ENCODE peak calls at places on chromosomes 11 and 22, in four cellular contexts. One of them, this sample, is unnamed.
A peak's percentile ranks its signal among the peaks of the same experiment; 100 is the strongest.

GRCh38 chr11:122690292-122690691 is 34.8 kb downstream of the UBASH3B start:
- DNase-seq in H1: no peak
- DNase-seq in HepG2: no peak
- DNase-seq in GM12878: no peak
- DNase-seq in this sample: no peak

GRCh38 chr11:88357323-88358039 is 19.9 kb upstream of the CTSC start:
- DNase-seq in H1: no peak
- DNase-seq in HepG2: no peak
- DNase-seq in GM12878: peak; percentile 79
- DNase-seq in this sample: peak; percentile 29

GRCh38 chr11:330307-330693 is 9.6 kb upstream of the IFITM3 start:
- DNase-seq in H1: no peak
- DNase-seq in HepG2: no peak
- DNase-seq in GM12878: no peak
- DNase-seq in this sample: no peak

GRCh38 chr11:57417056-57417455 is 9.9 kb downstream of the SLC43A3 start:
- DNase-seq in H1: no peak
- DNase-seq in HepG2: no peak
- DNase-seq in GM12878: no peak
- DNase-seq in this sample: no peak

GRCh38 chr11:57491371-57492061 is 24.0 kb downstream of the SLC43A1 start:
- DNase-seq in H1: no peak
- DNase-seq in HepG2: peak; percentile 38
- DNase-seq in GM12878: no peak
- DNase-seq in this sample: peak; percentile 71

GRCh38 chr11:44943696-44944095 is 7.0 kb downstream of the TP53I11 start:
- DNase-seq in H1: no peak
- DNase-seq in HepG2: no peak
- DNase-seq in GM12878: no peak
- DNase-seq in this sample: no peak

GRCh38 chr11:36012410-36012809 is 68.5 kb downstream of the LDLRAD3 start:
- DNase-seq in H1: no peak
- DNase-seq in HepG2: no peak
- DNase-seq in GM12878: no peak
- DNase-seq in this sample: no peak

GRCh38 chr11:15955595-15955994 is 400.8 kb downstream of the SOX6 start:
- DNase-seq in H1: no peak
- DNase-seq in HepG2: no peak
- DNase-seq in GM12878: no peak
- DNase-seq in this sample: no peak

GRCh38 chr11:35588627-35589026 is 29.6 kb upstream of the FJX1 start:
- DNase-seq in H1: no peak
- DNase-seq in HepG2: no peak
- DNase-seq in GM12878: no peak
- DNase-seq in this sample: no peak

GRCh38 chr22:42134033-42135020 is 3.7 kb upstream of the CYP2D6 start:
- DNase-seq in H1: no peak
- DNase-seq in HepG2: no peak
- DNase-seq in GM12878: no peak
- DNase-seq in this sample: no peak

GRCh38 chr22:24169439-24170058 is 11.7 kb upstream of the SUSD2 start:
- DNase-seq in H1: no peak
- DNase-seq in HepG2: no peak
- DNase-seq in GM12878: no peak
- DNase-seq in this sample: no peak

GRCh38 chr11:9347100-9347499 is 32.7 kb upstream of the TMEM41B start:
- DNase-seq in H1: no peak
- DNase-seq in HepG2: no peak
- DNase-seq in GM12878: no peak
- DNase-seq in this sample: peak; percentile 20

GRCh38 chr22:27919943-27920755 is 1.1 kb upstream of the PITPNB start:
- DNase-seq in H1: no peak
- DNase-seq in HepG2: peak; percentile 55
- DNase-seq in GM12878: no peak
- DNase-seq in this sample: no peak

GRCh38 chr11:88421530-88421929 is 84.0 kb upstream of the CTSC start:
- DNase-seq in H1: no peak
- DNase-seq in HepG2: no peak
- DNase-seq in GM12878: peak; percentile 31
- DNase-seq in this sample: peak; percentile 57

GRCh38 chr11:29093416-29093815 is 923.4 kb downstream of the KCNA4 start:
- DNase-seq in H1: no peak
- DNase-seq in HepG2: peak; percentile 2
- DNase-seq in GM12878: no peak
- DNase-seq in this sample: no peak

GRCh38 chr11:128616158-128616557 is 28.8 kb upstream of the ETS1 start:
- DNase-seq in H1: no peak
- DNase-seq in HepG2: no peak
- DNase-seq in GM12878: no peak
- DNase-seq in this sample: no peak

GRCh38 chr11:63146586-63146985 is 2.6 kb upstream of the SLC22A24 start:
- DNase-seq in H1: no peak
- DNase-seq in HepG2: no peak
- DNase-seq in GM12878: no peak
- DNase-seq in this sample: no peak

GRCh38 chr22:23182289-23183106 is 2.2 kb downstream of the BCR start:
- DNase-seq in H1: no peak
- DNase-seq in HepG2: no peak
- DNase-seq in GM12878: peak; percentile 32
- DNase-seq in this sample: peak; percentile 88

GRCh38 chr11:31903225-31904074 is 92.3 kb upstream of the PAX6 start:
- DNase-seq in H1: no peak
- DNase-seq in HepG2: no peak
- DNase-seq in GM12878: no peak
- DNase-seq in this sample: no peak

GRCh38 chr11:33735426-33736147 is 636 bp downstream of the CD59 start:
- DNase-seq in H1: no peak
- DNase-seq in HepG2: peak; percentile 34
- DNase-seq in GM12878: peak; percentile 37
- DNase-seq in this sample: peak; percentile 52

GRCh38 chr11:32852142-32852541 is 22.4 kb downstream of the PRRG4 start:
- DNase-seq in H1: no peak
- DNase-seq in HepG2: no peak
- DNase-seq in GM12878: no peak
- DNase-seq in this sample: no peak

GRCh38 chr22:30890689-30891442 is 77.7 kb downstream of the MORC2 start:
- DNase-seq in H1: no peak
- DNase-seq in HepG2: no peak
- DNase-seq in GM12878: no peak
- DNase-seq in this sample: peak; percentile 43

GRCh38 chr11:44961894-44962293 is 11.2 kb upstream of the TP53I11 start:
- DNase-seq in H1: no peak
- DNase-seq in HepG2: no peak
- DNase-seq in GM12878: no peak
- DNase-seq in this sample: no peak

GRCh38 chr11:110986016-110986415 is 259.5 kb upstream of the POU2AF2 start:
- DNase-seq in H1: no peak
- DNase-seq in HepG2: no peak
- DNase-seq in GM12878: no peak
- DNase-seq in this sample: no peak

GRCh38 chr22:42855726-42856125 is 1.3 kb downstream of the ARFGAP3 start:
- DNase-seq in H1: no peak
- DNase-seq in HepG2: no peak
- DNase-seq in GM12878: no peak
- DNase-seq in this sample: no peak

GRCh38 chr11:117300301-117300700 is 9.2 kb downstream of the BACE1-AS start:
- DNase-seq in H1: no peak
- DNase-seq in HepG2: peak; percentile 52
- DNase-seq in GM12878: no peak
- DNase-seq in this sample: no peak

GRCh38 chr11:19332476-19332875 is 91.7 kb upstream of the E2F8 start:
- DNase-seq in H1: no peak
- DNase-seq in HepG2: no peak
- DNase-seq in GM12878: peak; percentile 75
- DNase-seq in this sample: no peak

GRCh38 chr11:67507242-67507890 is 596 bp downstream of the CDK2AP2 start:
- DNase-seq in H1: peak; percentile 54
- DNase-seq in HepG2: no peak
- DNase-seq in GM12878: no peak
- DNase-seq in this sample: peak; percentile 51

GRCh38 chr11:125871391-125872137 is 15.9 kb upstream of the HYLS1 start:
- DNase-seq in H1: no peak
- DNase-seq in HepG2: peak; percentile 57
- DNase-seq in GM12878: no peak
- DNase-seq in this sample: peak; percentile 24

GRCh38 chr11:126357969-126358762 is 2.7 kb downstream of the ST3GAL4 start:
- DNase-seq in H1: no peak
- DNase-seq in HepG2: peak; percentile 28
- DNase-seq in GM12878: no peak
- DNase-seq in this sample: no peak

GRCh38 chr11:101717621-101718020 is 133.8 kb upstream of the TRPC6 start:
- DNase-seq in H1: no peak
- DNase-seq in HepG2: no peak
- DNase-seq in GM12878: no peak
- DNase-seq in this sample: no peak

GRCh38 chr11:101721270-101721669 is 137.5 kb upstream of the TRPC6 start:
- DNase-seq in H1: no peak
- DNase-seq in HepG2: no peak
- DNase-seq in GM12878: no peak
- DNase-seq in this sample: no peak

GRCh38 chr11:101723371-101723770 is 139.6 kb upstream of the TRPC6 start:
- DNase-seq in H1: no peak
- DNase-seq in HepG2: no peak
- DNase-seq in GM12878: no peak
- DNase-seq in this sample: no peak

GRCh38 chr11:101715281-101715680 is 131.5 kb upstream of the TRPC6 start:
- DNase-seq in H1: no peak
- DNase-seq in HepG2: no peak
- DNase-seq in GM12878: no peak
- DNase-seq in this sample: no peak

DNA sequence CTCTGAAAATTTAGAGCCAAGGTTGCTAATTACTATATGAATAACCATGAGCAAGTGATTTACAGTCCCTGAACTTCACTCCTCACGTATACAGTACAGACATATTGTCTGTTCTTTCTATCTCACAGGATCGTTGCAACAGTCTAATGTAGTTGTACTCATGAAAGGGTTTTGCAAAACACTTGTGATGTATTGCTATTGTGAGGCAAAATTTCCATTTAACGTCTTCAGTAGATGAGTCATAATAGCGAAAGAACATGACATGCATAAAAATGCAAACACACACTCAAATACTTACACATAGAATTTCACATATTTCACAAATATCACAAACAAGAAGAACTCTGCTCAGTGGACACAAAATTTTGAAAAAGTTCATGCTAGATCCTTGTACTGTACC is 134.6 kb upstream of the TRPC6 start:
- DNase-seq in H1: no peak
- DNase-seq in HepG2: no peak
- DNase-seq in GM12878: no peak
- DNase-seq in this sample: no peak
- TF ChIP-seq HDAC6 in H1: no peak
- TF ChIP-seq HDAC6 in HepG2: no peak
- TF ChIP-seq HDAC6 in GM12878: no peak
- TF ChIP-seq HDAC6 in this sample: no peak

GRCh38 chr11:115425243-115425642 is 79.0 kb downstream of the CADM1 start:
- DNase-seq in H1: no peak
- DNase-seq in HepG2: no peak
- DNase-seq in GM12878: no peak
- DNase-seq in this sample: no peak
- TF ChIP-seq HDAC6 in H1: no peak
- TF ChIP-seq HDAC6 in HepG2: no peak
- TF ChIP-seq HDAC6 in GM12878: no peak
- TF ChIP-seq HDAC6 in this sample: no peak

GRCh38 chr11:12741671-12742216 is 67.5 kb downstream of the TEAD1 start:
- DNase-seq in H1: no peak
- DNase-seq in HepG2: no peak
- DNase-seq in GM12878: no peak
- DNase-seq in this sample: no peak

GRCh38 chr11:12743834-12744449 is 69.7 kb downstream of the TEAD1 start:
- DNase-seq in H1: no peak
- DNase-seq in HepG2: no peak
- DNase-seq in GM12878: no peak
- DNase-seq in this sample: no peak

GRCh38 chr11:12746593-12747097 is 72.4 kb downstream of the TEAD1 start:
- DNase-seq in H1: peak; percentile 80
- DNase-seq in HepG2: peak; percentile 29
- DNase-seq in GM12878: no peak
- DNase-seq in this sample: peak; percentile 92

GRCh38 chr11:12745787-12746186 is 71.6 kb downstream of the TEAD1 start:
- DNase-seq in H1: no peak
- DNase-seq in HepG2: no peak
- DNase-seq in GM12878: no peak
- DNase-seq in this sample: no peak

GRCh38 chr11:12744831-12745502 is 70.7 kb downstream of the TEAD1 start:
- DNase-seq in H1: no peak
- DNase-seq in HepG2: no peak
- DNase-seq in GM12878: no peak
- DNase-seq in this sample: no peak
- TF ChIP-seq HDAC6 in H1: no peak
- TF ChIP-seq HDAC6 in HepG2: no peak
- TF ChIP-seq HDAC6 in GM12878: no peak
- TF ChIP-seq HDAC6 in this sample: no peak

GRCh38 chr22:20424553-20424936 is 13.1 kb downstream of the SCARF2 start:
- DNase-seq in H1: no peak
- DNase-seq in HepG2: no peak
- DNase-seq in GM12878: no peak
- DNase-seq in this sample: no peak

GRCh38 chr22:20427945-20428417 is 9.6 kb downstream of the SCARF2 start:
- DNase-seq in H1: no peak
- DNase-seq in HepG2: no peak
- DNase-seq in GM12878: no peak
- DNase-seq in this sample: no peak

GRCh38 chr22:20424937-20425587 is 12.6 kb downstream of the SCARF2 start:
- DNase-seq in H1: no peak
- DNase-seq in HepG2: no peak
- DNase-seq in GM12878: no peak
- DNase-seq in this sample: peak; percentile 70

GRCh38 chr22:20427104-20427944 is 10.3 kb downstream of the SCARF2 start:
- DNase-seq in H1: no peak
- DNase-seq in HepG2: no peak
- DNase-seq in GM12878: no peak
- DNase-seq in this sample: no peak

DNA sequence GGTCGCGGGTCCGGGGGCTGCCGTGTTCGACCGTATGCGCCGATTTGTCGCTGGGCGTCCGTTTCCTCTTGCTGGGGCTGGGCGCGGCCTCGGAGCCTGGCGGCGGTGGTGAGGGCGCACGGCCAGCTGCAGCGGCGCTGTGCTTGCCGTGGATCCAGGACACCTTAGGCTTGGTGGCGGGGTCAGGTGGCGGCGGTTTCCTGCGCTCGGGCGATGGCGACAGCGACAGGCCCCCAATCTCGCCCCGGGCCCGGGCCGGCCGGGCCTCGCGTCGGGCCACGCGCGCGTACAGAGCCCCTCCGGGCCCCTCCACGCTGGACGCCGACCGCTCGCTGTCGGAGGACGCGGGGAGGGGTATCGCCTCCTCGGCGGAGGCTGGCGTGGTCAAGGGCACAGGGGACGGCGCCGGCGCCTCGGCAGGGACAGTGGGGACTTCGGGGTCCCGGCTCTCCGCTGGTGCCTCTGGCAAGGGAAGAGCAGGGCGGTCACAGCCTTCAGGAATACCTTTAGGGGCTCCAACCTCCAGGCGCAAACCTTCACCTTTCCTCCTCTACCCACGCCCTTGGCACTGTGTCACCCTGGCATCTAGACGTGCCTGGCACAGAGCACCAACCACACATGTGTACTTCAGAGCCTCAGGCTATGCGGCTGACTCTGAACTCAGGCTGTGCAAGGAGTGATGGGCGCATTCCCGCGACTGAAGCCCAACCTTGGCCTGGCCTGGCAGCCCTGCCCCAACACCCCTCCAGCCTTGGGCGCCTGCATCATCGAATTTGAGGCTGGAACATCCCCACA is 11.6 kb downstream of the SCARF2 start:
- DNase-seq in H1: no peak
- DNase-seq in HepG2: no peak
- DNase-seq in GM12878: no peak
- DNase-seq in this sample: no peak
- TF ChIP-seq HDAC6 in H1: no peak
- TF ChIP-seq HDAC6 in HepG2: no peak
- TF ChIP-seq HDAC6 in GM12878: no peak
- TF ChIP-seq HDAC6 in this sample: no peak

This sample was measured in K562.